ENCODE peak calls at places on chromosomes 4 and X, in six cellular contexts. T is uterus, G is heart left ventricle, E is sigmoid colon, F is esophagus squamous epithelium, O is K562. D is an unnamed sample.

GRCh38 chrX:46713672-46714487 is 45.0 kb downstream of the SLC9A7 start:
- DNase-seq in T (no peak), G (no peak), E (no peak), F (no peak), O (no peak), D (no peak)

GRCh38 chrX:14660970-14661369 is 131.6 kb downstream of the GLRA2 start:
- DNase-seq in T (no peak), G (no peak), E (no peak), F (no peak), O (no peak), D (no peak)

GRCh38 chr4:186074189-186074588 is 5.2 kb downstream of the TLR3 start:
- DNase-seq in T (no peak), G (no peak), E (no peak), F (no peak), O (no peak), D (no peak)

GRCh38 chrX:140439455-140439854 is 65.4 kb downstream of the SOX3 start:
- DNase-seq in T (no peak), G (no peak), E (no peak), F (no peak), O (no peak), D (peak; percentile 48)

GRCh38 chr4:82918091-82918490 is 17.6 kb downstream of the THAP9 start:
- DNase-seq in T (no peak), G (no peak), E (no peak), F (no peak), O (no peak), D (no peak)

GRCh38 chrX:120697053-120697452 is 67.2 kb upstream of the C1GALT1C1 start:
- DNase-seq in T (no peak), G (no peak), E (no peak), F (no peak), O (no peak), D (no peak)

GRCh38 chrX:39716401-39716800 is 381.4 kb downstream of the BCOR start:
- DNase-seq in T (no peak), G (no peak), E (no peak), F (no peak), O (no peak), D (no peak)

GRCh38 chr4:47287735-47288134 is 175.8 kb downstream of the COMMD8 start:
- DNase-seq in T (no peak), G (no peak), E (no peak), F (no peak), O (no peak), D (no peak)

GRCh38 chr4:55170462-55170861 is 45.1 kb upstream of the KDR start:
- DNase-seq in T (no peak), G (no peak), E (no peak), F (no peak), O (no peak), D (no peak)

GRCh38 chr4:74217365-74217764 is 59.4 kb downstream of the MTHFD2L start:
- DNase-seq in T (no peak), G (no peak), E (no peak), F (no peak), O (no peak), D (no peak)

GRCh38 chr4:55980725-55981124 is 32.0 kb downstream of the CEP135 start:
- DNase-seq in T (no peak), G (no peak), E (no peak), F (no peak), O (no peak), D (no peak)

GRCh38 chrX:46547857-46548256 is 2.6 kb upstream of the ZNF674 start:
- DNase-seq in T (no peak), G (no peak), E (no peak), F (no peak), O (no peak), D (no peak)

GRCh38 chrX:124194903-124195302 is 137.6 kb upstream of the TEX13D start:
- DNase-seq in T (no peak), G (no peak), E (no peak), F (no peak), O (no peak), D (no peak)

GRCh38 chr4:15006416-15007024 is 4.2 kb downstream of the CPEB2 start:
- DNase-seq in T (no peak), G (no peak), E (no peak), F (no peak), O (peak; percentile 14), D (no peak)

GRCh38 chr4:33302298-33302697 is 2582.1 kb downstream of the PCDH7 start:
- DNase-seq in T (no peak), G (no peak), E (no peak), F (no peak), O (no peak), D (no peak)

GRCh38 chr4:171538601-171539100 is 274.6 kb upstream of the GALNTL6 start:
- DNase-seq in T (no peak), G (no peak), E (no peak), F (no peak), O (no peak), D (no peak)

GRCh38 chr4:3862640-3863420 is 96.6 kb downstream of the ADRA2C start:
- DNase-seq in T (no peak), G (peak; percentile 75), E (no peak), F (no peak), O (peak; percentile 43), D (no peak)

GRCh38 chr4:4456816-4457578 is 70.1 kb downstream of the NSG1 start:
- DNase-seq in T (no peak), G (no peak), E (no peak), F (no peak), O (no peak), D (no peak)

GRCh38 chr4:118265312-118266144 is 87.3 kb downstream of the PRSS12 start:
- DNase-seq in T (no peak), G (no peak), E (no peak), F (no peak), O (no peak), D (peak; percentile 51)

GRCh38 chr4:81666491-81666890 is 194.8 kb upstream of the RASGEF1B start:
- DNase-seq in T (no peak), G (no peak), E (no peak), F (no peak), O (no peak), D (no peak)

GRCh38 chr4:128394778-128395177 is 107.2 kb upstream of the PGRMC2 start:
- DNase-seq in T (no peak), G (no peak), E (no peak), F (no peak), O (no peak), D (no peak)

GRCh38 chr4:52545099-52546069 is 113.7 kb downstream of the USP46 start:
- DNase-seq in T (peak; percentile 75), G (peak; percentile 76), E (peak; percentile 86), F (no peak), O (peak; percentile 75), D (peak; percentile 85)

DNA sequence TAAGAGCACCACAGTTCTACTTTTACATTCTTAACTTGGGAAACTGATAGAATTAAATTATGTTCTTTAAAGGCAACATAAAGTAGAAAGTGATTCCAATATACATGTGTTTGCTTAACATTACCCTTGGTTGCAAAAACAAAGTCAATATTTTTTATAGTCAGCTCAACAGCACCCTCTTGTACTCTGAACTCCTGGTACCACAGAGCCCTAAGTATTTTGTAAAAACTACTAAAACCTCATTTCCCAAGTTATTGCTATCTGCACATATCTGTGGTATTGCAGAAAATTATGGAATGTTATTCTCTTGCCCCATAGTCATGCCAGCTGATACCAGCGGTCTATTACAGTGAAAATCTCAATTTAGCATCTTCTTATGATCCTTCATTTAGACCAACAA is 2.9 kb downstream of the KIF4A start:
- DNase-seq in T (no peak), G (no peak), E (no peak), F (no peak), O (no peak), D (no peak)
- H3K4me3 ChIP-seq in T (no peak overlapping the region), G (no peak overlapping the region), E (no peak overlapping the region), F (no peak overlapping the region), O (no peak overlapping the region), D (no peak overlapping the region)

GRCh38 chr4:37792241-37792640 is 34.2 kb upstream of the PGM2 start:
- DNase-seq in T (no peak), G (no peak), E (no peak), F (no peak), O (no peak), D (no peak)
- TF ChIP-seq POLR2A in T (no peak), G (no peak), E (no peak), F (no peak), O (no peak), D (no peak)

GRCh38 chr4:54050214-54050904 is 14.0 kb downstream of the CHIC2 start:
- DNase-seq in T (no peak), G (no peak), E (no peak), F (no peak), O (no peak), D (no peak)

GRCh38 chr4:54056360-54056759 is 8.0 kb downstream of the CHIC2 start:
- DNase-seq in T (no peak), G (no peak), E (no peak), F (no peak), O (no peak), D (no peak)

GRCh38 chr4:54058171-54058570 is 6.2 kb downstream of the CHIC2 start:
- DNase-seq in T (no peak), G (no peak), E (no peak), F (no peak), O (no peak), D (no peak)

GRCh38 chr4:54054501-54054900 is 9.9 kb downstream of the CHIC2 start:
- DNase-seq in T (no peak), G (no peak), E (no peak), F (no peak), O (no peak), D (no peak)

GRCh38 chr4:54055494-54055893 is 8.9 kb downstream of the CHIC2 start:
- DNase-seq in T (no peak), G (no peak), E (no peak), F (no peak), O (no peak), D (no peak)
- H3K4me1 ChIP-seq in T (peaks cover 8% of the 10 kb centered on the region), G (peaks cover 8% of the 10 kb centered on the region), E (peaks cover 33% of the 10 kb centered on the region), F (peaks cover 70% of the 10 kb centered on the region), O (peaks cover 4% of the 10 kb centered on the region), D (peaks cover 18% of the 10 kb centered on the region)

DNA sequence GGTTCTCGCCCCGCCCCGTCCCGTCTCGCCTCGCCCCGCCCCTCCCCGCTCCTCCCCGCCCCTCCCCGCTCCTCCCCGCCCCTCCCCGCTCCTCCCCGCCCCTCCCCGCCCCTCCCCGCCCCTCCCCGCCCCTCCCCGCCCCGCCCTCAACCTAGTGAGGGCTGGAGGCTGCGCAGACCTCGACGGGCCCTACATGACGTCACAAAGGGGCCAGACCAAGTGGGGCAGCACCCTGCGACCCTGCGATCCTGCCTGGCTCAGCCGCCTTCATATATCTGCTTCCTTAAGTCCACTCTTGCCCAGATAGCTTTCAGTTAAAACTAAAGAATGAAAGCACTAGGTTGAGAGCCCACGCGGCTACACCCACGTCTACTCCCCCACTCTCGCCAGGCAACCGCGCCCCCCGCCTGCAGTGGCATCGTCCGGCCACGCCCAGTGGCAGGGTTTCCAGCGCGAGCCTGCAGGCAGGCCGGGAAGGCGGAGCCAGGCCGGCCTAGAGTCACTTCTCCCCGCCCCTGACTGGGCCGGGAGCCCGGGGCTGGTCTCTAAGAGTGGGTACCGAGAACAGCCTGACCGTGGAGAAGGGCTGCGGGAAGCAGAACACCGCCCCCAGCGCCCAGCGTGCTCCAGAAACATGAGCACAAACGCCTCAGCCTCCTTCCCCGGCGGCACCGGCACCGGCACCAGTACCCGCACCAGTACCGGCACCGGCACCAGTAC is 1.5 kb upstream of the MAOA start:
- DNase-seq in T (peak; percentile 93), G (peak; percentile 91), E (peak; percentile 97), F (peak; percentile 50), O (peak; percentile 82), D (peak; percentile 94)
- H3K4me3 ChIP-seq in T (peak overlapping the region; percentile 61), G (peak overlapping the region; percentile 71), E (peak overlapping the region; percentile 78), F (peak overlapping the region; percentile 72), O (peak overlapping the region; percentile 43), D (peak overlapping the region; percentile 70)